ENCODE peak calls at places on chromosomes 11 and 22, in eight cellular contexts. F is HCT116, E is sigmoid colon, C is prostate gland, D is H1, O is endothelial cell of umbilical vein, H is vagina, N is K562. R is an unnamed sample. For H3K4me1, the result is how much of the 10 kb centered on the place peaks cover.

GRCh38 chr11:14118047-14118446 is 155.5 kb downstream of the SPON1 start:
- DNase-seq in F (no peak), E (no peak), C (no peak), D (no peak), O (no peak), H (no peak), N (no peak), R (no peak)

GRCh38 chr22:49996532-49997220 is 15.9 kb downstream of the IL17REL start:
- DNase-seq in F (no peak), E (peak), C (no peak), D (no peak), O (no peak), H (peak), N (no peak), R (peak)

GRCh38 chr11:75733346-75734107 is 15.9 kb downstream of the MOGAT2 start:
- DNase-seq in F (no peak), E (no peak), C (peak), D (no peak), O (no peak), H (no peak), N (no peak), R (no peak)

GRCh38 chr11:9001736-9002135 is 2.1 kb downstream of the NRIP3 start:
- DNase-seq in F (peak), E (no peak), C (no peak), D (no peak), O (peak), H (no peak), N (peak), R (no peak)

GRCh38 chr11:72924568-72925190 is 110.5 kb downstream of the ATG16L2 start:
- DNase-seq in F (peak), E (no peak), C (no peak), D (no peak), O (peak), H (no peak), N (no peak), R (no peak)

GRCh38 chr11:107840120-107840479 is 18.5 kb downstream of the SLC35F2 start:
- DNase-seq in F (no peak), E (no peak), C (peak), D (no peak), O (no peak), H (no peak), N (no peak), R (no peak)

GRCh38 chr11:9269492-9270030 is 4.4 kb upstream of the DENND5A start:
- DNase-seq in F (no peak), E (peak), C (no peak), D (no peak), O (no peak), H (no peak), N (no peak), R (no peak)

GRCh38 chr11:84930863-84931262 is 696.3 kb downstream of the DLG2 start:
- DNase-seq in F (no peak), E (no peak), C (no peak), D (no peak), O (no peak), H (no peak), N (no peak), R (no peak)

GRCh38 chr11:109112748-109113378 is 309.1 kb upstream of the C11orf87 start:
- DNase-seq in F (no peak), E (no peak), C (no peak), D (no peak), O (no peak), H (no peak), N (no peak), R (no peak)

GRCh38 chr22:21762712-21763581 is 27.4 kb upstream of the YPEL1 start:
- DNase-seq in F (no peak), E (no peak), C (no peak), D (no peak), O (no peak), H (no peak), N (no peak), R (no peak)

GRCh38 chr11:32752001-32752400 is 42.5 kb downstream of the CCDC73 start:
- DNase-seq in F (no peak), E (no peak), C (no peak), D (no peak), O (no peak), H (no peak), N (no peak), R (no peak)

GRCh38 chr11:69274531-69275016 is 19.4 kb upstream of the MYEOV start:
- DNase-seq in F (no peak), E (no peak), C (peak), D (no peak), O (no peak), H (no peak), N (no peak), R (peak)
- TF ChIP-seq POLR2A in F (no peak), E (no peak), C (peak), D (no peak), O (no peak), H (no peak), N (no peak), R (no peak)

GRCh38 chr11:3939211-3939610 is 83.7 kb downstream of the STIM1 start:
- DNase-seq in F (no peak), E (no peak), C (no peak), D (no peak), O (no peak), H (no peak), N (no peak), R (no peak)
- H3K4me1 ChIP-seq in F (under half), E (under half), C (under half), D (under half), O (under half), H (half or more), N (under half), R (under half)

GRCh38 chr11:62573592-62574362 is at the start of gene EEF1G:
- DNase-seq in F (peak), E (peak), C (peak), D (peak), O (peak), H (no peak), N (peak), R (peak)

GRCh38 chr11:62573006-62573591 is 592 bp downstream of the EEF1G start:
- DNase-seq in F (no peak), E (peak), C (no peak), D (no peak), O (peak), H (no peak), N (no peak), R (no peak)

GRCh38 chr11:62575156-62575555 is 1.5 kb upstream of the EEF1G start:
- DNase-seq in F (no peak), E (no peak), C (no peak), D (no peak), O (no peak), H (no peak), N (no peak), R (no peak)

GRCh38 chr11:62575837-62576236 is 2.1 kb upstream of the EEF1G start:
- DNase-seq in F (no peak), E (no peak), C (no peak), D (no peak), O (no peak), H (no peak), N (no peak), R (no peak)

DNA sequence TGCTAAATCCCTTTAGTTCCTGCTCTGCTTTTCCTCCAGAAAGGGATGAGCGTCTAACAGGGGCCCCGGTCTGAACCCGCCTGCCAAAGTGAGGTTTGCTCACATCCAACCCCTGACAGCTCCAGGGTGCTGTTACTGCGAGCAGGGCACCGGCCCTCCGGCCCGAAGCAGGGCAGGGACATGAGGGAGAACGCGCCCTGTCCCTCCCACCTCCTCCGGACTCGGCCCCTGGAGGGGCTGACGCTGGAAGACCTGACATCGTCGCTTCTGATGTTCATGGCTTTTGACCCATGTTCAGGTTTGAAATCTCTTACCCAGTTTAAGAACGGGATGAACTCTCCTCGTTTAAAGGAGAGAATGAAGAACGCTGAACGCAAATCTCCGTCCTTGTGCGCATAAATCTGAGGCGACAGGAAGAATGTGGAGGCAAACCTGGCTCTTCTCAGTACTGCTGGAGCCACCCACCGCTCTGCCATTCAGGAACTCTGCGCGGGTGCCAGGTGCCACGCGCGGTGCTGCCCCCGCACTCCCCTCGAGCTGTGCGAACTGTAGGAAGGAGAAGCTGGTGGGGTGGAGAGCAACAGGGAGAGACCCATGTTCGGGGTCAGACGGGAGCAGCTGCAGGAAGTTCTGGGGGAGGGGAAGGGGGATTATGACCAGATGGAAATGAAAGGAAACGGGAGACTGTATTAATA is 819 bp upstream of the EEF1G start:
- DNase-seq in F (no peak), E (no peak), C (no peak), D (no peak), O (peak), H (no peak), N (peak), R (no peak)
- TF ChIP-seq POLR2AphosphoS5 in F (no peak), E (peak), C (no peak), D (no peak), O (peak), H (peak), N (no peak), R (peak)

DNA sequence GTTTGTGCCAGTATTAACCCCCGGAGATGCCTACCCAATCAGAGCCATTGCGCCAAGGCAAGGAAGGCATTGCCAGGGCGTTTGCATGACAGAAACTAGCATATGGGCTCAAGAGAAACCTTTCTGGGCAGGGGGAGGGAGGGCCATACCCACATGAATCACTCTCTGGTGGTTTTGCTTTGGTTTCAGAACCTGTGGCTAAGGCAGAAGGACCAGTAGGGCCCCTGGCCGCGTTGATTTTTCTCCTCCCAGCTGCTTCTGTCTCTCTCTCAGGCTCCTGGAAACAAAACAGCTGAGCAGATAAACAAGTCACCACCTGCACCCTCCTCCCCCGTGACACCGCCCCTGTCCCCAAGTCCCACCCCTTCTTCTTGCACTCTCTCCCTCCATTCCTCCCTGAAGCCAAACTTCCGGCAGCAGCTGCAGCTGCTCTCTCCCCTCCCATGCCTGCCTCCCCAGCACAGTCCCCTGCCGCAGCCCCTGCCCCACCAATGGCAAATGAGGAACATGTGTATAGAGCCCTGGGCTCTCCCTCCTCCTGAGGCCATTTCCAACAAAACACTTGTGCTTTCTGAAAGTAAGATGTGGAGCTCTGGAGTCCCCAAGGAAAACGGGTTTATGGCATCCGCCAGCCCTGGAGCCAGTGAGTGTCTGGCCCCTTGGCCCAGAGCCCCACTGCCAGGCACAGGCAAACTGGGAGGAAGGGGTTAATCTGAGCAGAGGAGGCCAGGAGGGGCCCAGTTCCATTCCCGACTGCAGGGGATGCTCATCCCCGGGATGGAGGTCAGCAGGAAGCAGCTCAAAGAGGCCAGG is 39.0 kb upstream of the ADA2 start:
- DNase-seq in F (no peak), E (peak), C (peak), D (no peak), O (no peak), H (no peak), N (peak), R (peak)
- TF ChIP-seq POLR2A in F (no peak), E (no peak), C (peak), D (no peak), O (no peak), H (no peak), N (no peak), R (no peak)

GRCh38 chr11:95193541-95193940 is 37.5 kb downstream of the SESN3 start:
- DNase-seq in F (no peak), E (no peak), C (no peak), D (no peak), O (no peak), H (no peak), N (no peak), R (no peak)
- H3K4me1 ChIP-seq in F (under half), E (under half), C (under half), D (under half), O (under half), H (under half), N (under half), R (under half)

DNA sequence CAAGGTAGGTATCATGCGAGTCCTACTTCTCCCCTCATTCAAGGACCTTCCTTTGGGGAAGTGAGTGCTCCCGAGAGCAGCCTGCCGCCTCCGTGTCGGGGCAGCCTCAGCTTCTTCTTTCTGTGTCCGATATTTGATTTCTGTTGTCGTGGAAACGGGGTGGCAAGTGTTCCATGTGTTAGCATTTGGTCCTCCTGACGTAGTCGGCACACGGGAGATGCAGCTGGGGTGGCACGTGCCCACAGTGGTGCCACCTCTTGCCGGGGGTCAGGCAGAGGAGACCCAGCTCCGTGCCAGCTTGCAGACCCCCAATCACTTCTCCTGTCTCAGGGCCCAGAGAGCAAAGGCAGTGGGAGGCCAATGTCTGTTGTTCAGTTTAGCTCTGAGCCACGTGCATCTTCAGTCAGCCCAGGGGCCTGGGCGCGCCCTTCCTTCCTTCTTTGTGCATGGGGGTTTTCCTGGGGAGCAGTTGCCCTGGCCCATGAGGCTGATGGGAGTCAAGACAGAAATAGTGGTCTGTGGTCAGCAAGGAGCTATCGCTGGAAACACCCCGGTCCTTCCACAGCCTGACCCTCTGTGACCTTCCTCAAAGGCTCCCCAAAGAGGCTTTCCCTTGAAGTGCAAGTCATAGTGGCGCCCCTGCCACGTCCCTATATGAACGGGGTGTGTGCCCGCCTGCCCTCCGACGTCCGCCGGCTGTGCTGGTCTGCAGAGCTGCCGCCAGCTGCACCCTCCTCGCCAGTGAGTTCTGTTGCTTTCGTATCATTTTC is 44.5 kb downstream of the PARVB start:
- DNase-seq in F (no peak), E (no peak), C (no peak), D (no peak), O (no peak), H (no peak), N (no peak), R (no peak)
- TF ChIP-seq POLR2AphosphoS5 in F (no peak), E (no peak), C (no peak), D (no peak), O (no peak), H (no peak), N (no peak), R (no peak)

DNA sequence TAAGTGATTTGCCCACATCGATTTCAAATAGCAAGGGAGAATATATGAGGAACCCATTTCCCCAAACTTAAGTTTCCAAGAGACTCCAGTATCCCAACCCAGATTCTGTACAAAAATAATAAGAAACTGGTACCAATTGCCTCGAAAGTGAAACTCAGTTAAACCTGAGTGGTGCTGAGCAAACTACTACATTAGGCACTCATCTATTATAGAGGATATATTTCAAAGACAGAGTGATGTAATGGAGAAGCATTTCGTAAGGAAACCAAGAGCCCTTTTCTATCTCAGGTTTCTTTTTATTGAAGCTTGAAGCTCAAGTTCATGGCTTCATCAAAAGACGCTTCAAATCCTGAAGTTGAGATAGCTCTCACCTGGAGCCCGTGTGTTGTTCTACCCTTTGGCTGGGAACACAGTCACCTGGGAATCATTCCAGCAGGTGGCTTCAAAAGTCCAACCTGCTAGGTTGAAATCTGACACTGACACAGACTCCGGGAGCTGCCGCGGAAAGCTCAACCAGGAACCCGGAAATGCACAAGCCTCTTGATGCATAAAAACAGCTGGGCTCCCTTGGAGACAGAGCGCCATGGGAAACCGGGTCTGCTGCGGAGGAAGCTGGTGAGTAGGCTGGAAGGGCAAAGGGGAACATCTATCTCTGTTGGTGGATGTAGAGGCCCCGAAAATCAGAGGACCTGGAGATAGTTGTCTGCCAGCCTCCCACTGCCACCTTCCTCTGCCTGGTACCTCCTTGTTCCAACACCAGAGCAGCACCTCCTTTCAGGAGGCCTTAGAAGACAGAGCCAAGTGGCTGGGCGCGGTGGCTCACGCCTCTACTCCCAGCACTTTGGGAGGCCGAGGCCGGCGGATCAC is at the start of gene C11orf52:
- DNase-seq in F (peak), E (no peak), C (peak), D (peak), O (peak), H (no peak), N (peak), R (peak)
- TF ChIP-seq POLR2A in F (no peak), E (no peak), C (peak), D (no peak), O (no peak), H (no peak), N (no peak), R (no peak)

GRCh38 chr11:46050065-46050464 is 71.2 kb downstream of the PHF21A start:
- DNase-seq in F (peak), E (peak), C (peak), D (peak), O (no peak), H (no peak), N (no peak), R (no peak)
- H3K4me1 ChIP-seq in F (under half), E (under half), C (under half), D (under half), O (under half), H (under half), N (under half), R (under half)